ENCODE peak calls at places on chromosome 6, in six cellular contexts. One of them, this sample, is unnamed.

GRCh38 chr6:145051661-145052060 is 683.7 kb downstream of the EPM2A start:
- DNase-seq in NAMALWA: peak; percentile 40
- DNase-seq in GM13976: no peak
- DNase-seq in HFF-Myc: no peak
- DNase-seq in HTR-8/SVneo: no peak
- DNase-seq in CD14-positive monocyte: no peak
- DNase-seq in this sample: no peak

GRCh38 chr6:104928141-104928540 is 28.8 kb upstream of the LIN28B start:
- DNase-seq in NAMALWA: no peak
- DNase-seq in GM13976: no peak
- DNase-seq in HFF-Myc: no peak
- DNase-seq in HTR-8/SVneo: no peak
- DNase-seq in CD14-positive monocyte: no peak
- DNase-seq in this sample: no peak

GRCh38 chr6:144248003-144248402 is 37.1 kb upstream of the UTRN start:
- DNase-seq in NAMALWA: no peak
- DNase-seq in GM13976: no peak
- DNase-seq in HFF-Myc: no peak
- DNase-seq in HTR-8/SVneo: no peak
- DNase-seq in CD14-positive monocyte: no peak
- DNase-seq in this sample: no peak

GRCh38 chr6:134230940-134231339 is 87.0 kb downstream of the SGK1 start:
- DNase-seq in NAMALWA: no peak
- DNase-seq in GM13976: no peak
- DNase-seq in HFF-Myc: no peak
- DNase-seq in HTR-8/SVneo: no peak
- DNase-seq in CD14-positive monocyte: no peak
- DNase-seq in this sample: no peak

GRCh38 chr6:77034161-77034560 is 429.1 kb downstream of the HTR1B start:
- DNase-seq in NAMALWA: no peak
- DNase-seq in GM13976: no peak
- DNase-seq in HFF-Myc: no peak
- DNase-seq in HTR-8/SVneo: peak; percentile 62
- DNase-seq in CD14-positive monocyte: no peak
- DNase-seq in this sample: peak; percentile 90

GRCh38 chr6:170367241-170367640 is 60.7 kb downstream of the FAM120B start:
- DNase-seq in NAMALWA: no peak
- DNase-seq in GM13976: no peak
- DNase-seq in HFF-Myc: no peak
- DNase-seq in HTR-8/SVneo: no peak
- DNase-seq in CD14-positive monocyte: no peak
- DNase-seq in this sample: no peak

GRCh38 chr6:18720075-18720474 is 332.9 kb downstream of the RNF144B start:
- DNase-seq in NAMALWA: no peak
- DNase-seq in GM13976: no peak
- DNase-seq in HFF-Myc: no peak
- DNase-seq in HTR-8/SVneo: no peak
- DNase-seq in CD14-positive monocyte: no peak
- DNase-seq in this sample: no peak

GRCh38 chr6:151154418-151154817 is 85.3 kb upstream of the AKAP12 start:
- DNase-seq in NAMALWA: no peak
- DNase-seq in GM13976: no peak
- DNase-seq in HFF-Myc: no peak
- DNase-seq in HTR-8/SVneo: no peak
- DNase-seq in CD14-positive monocyte: no peak
- DNase-seq in this sample: no peak

GRCh38 chr6:148509152-148509571 is 166.5 kb downstream of the SASH1 start:
- DNase-seq in NAMALWA: no peak
- DNase-seq in GM13976: no peak
- DNase-seq in HFF-Myc: no peak
- DNase-seq in HTR-8/SVneo: no peak
- DNase-seq in CD14-positive monocyte: no peak
- DNase-seq in this sample: peak; percentile 78

GRCh38 chr6:134352786-134353480 is 35.0 kb upstream of the SGK1 start:
- DNase-seq in NAMALWA: no peak
- DNase-seq in GM13976: no peak
- DNase-seq in HFF-Myc: no peak
- DNase-seq in HTR-8/SVneo: peak; percentile 37
- DNase-seq in CD14-positive monocyte: no peak
- DNase-seq in this sample: peak; percentile 46

GRCh38 chr6:147751232-147751631 is 242.7 kb downstream of the SAMD5 start:
- DNase-seq in NAMALWA: no peak
- DNase-seq in GM13976: no peak
- DNase-seq in HFF-Myc: no peak
- DNase-seq in HTR-8/SVneo: no peak
- DNase-seq in CD14-positive monocyte: no peak
- DNase-seq in this sample: no peak

GRCh38 chr6:28988536-28989415 is 16.3 kb downstream of the ZNF311 start:
- DNase-seq in NAMALWA: no peak
- DNase-seq in GM13976: peak; percentile 68
- DNase-seq in HFF-Myc: no peak
- DNase-seq in HTR-8/SVneo: peak; percentile 53
- DNase-seq in CD14-positive monocyte: peak; percentile 71
- DNase-seq in this sample: no peak

GRCh38 chr6:1479095-1479494 is 89.7 kb downstream of the FOXF2 start:
- DNase-seq in NAMALWA: no peak
- DNase-seq in GM13976: no peak
- DNase-seq in HFF-Myc: peak; percentile 70
- DNase-seq in HTR-8/SVneo: no peak
- DNase-seq in CD14-positive monocyte: no peak
- DNase-seq in this sample: no peak

GRCh38 chr6:159788276-159788675 is 1.1 kb downstream of the TCP1 start:
- DNase-seq in NAMALWA: no peak
- DNase-seq in GM13976: no peak
- DNase-seq in HFF-Myc: no peak
- DNase-seq in HTR-8/SVneo: no peak
- DNase-seq in CD14-positive monocyte: no peak
- DNase-seq in this sample: no peak

GRCh38 chr6:80366721-80367120 is 260.2 kb downstream of the BCKDHB start:
- DNase-seq in NAMALWA: no peak
- DNase-seq in GM13976: no peak
- DNase-seq in HFF-Myc: peak; percentile 19
- DNase-seq in HTR-8/SVneo: no peak
- DNase-seq in CD14-positive monocyte: no peak
- DNase-seq in this sample: peak; percentile 65

GRCh38 chr6:110221738-110222137 is 41.5 kb downstream of the CDC40 start:
- DNase-seq in NAMALWA: no peak
- DNase-seq in GM13976: no peak
- DNase-seq in HFF-Myc: no peak
- DNase-seq in HTR-8/SVneo: no peak
- DNase-seq in CD14-positive monocyte: no peak
- DNase-seq in this sample: no peak

GRCh38 chr6:112881027-112881426 is 533.9 kb downstream of the RFPL4B start:
- DNase-seq in NAMALWA: no peak
- DNase-seq in GM13976: no peak
- DNase-seq in HFF-Myc: no peak
- DNase-seq in HTR-8/SVneo: no peak
- DNase-seq in CD14-positive monocyte: no peak
- DNase-seq in this sample: peak; percentile 71

GRCh38 chr6:139515511-139515910 is 141.1 kb upstream of the CITED2 start:
- DNase-seq in NAMALWA: no peak
- DNase-seq in GM13976: peak; percentile 41
- DNase-seq in HFF-Myc: no peak
- DNase-seq in HTR-8/SVneo: peak; percentile 10
- DNase-seq in CD14-positive monocyte: no peak
- DNase-seq in this sample: no peak

GRCh38 chr6:136250686-136251008 is 536 bp upstream of the MTFR2 start:
- DNase-seq in NAMALWA: no peak
- DNase-seq in GM13976: no peak
- DNase-seq in HFF-Myc: no peak
- DNase-seq in HTR-8/SVneo: no peak
- DNase-seq in CD14-positive monocyte: no peak
- DNase-seq in this sample: no peak

GRCh38 chr6:33962186-33962585 is 158.4 kb upstream of the MLN start:
- DNase-seq in NAMALWA: no peak
- DNase-seq in GM13976: no peak
- DNase-seq in HFF-Myc: no peak
- DNase-seq in HTR-8/SVneo: no peak
- DNase-seq in CD14-positive monocyte: no peak
- DNase-seq in this sample: no peak

GRCh38 chr6:52326540-52327364 is 35.2 kb upstream of the PAQR8 start:
- DNase-seq in NAMALWA: no peak
- DNase-seq in GM13976: no peak
- DNase-seq in HFF-Myc: no peak
- DNase-seq in HTR-8/SVneo: no peak
- DNase-seq in CD14-positive monocyte: no peak
- DNase-seq in this sample: no peak

GRCh38 chr6:10426781-10427279 is 12.0 kb upstream of the TFAP2A start:
- DNase-seq in NAMALWA: no peak
- DNase-seq in GM13976: no peak
- DNase-seq in HFF-Myc: no peak
- DNase-seq in HTR-8/SVneo: no peak
- DNase-seq in CD14-positive monocyte: no peak
- DNase-seq in this sample: no peak

GRCh38 chr6:42417641-42418112 is 34.0 kb downstream of the TRERF1 start:
- DNase-seq in NAMALWA: no peak
- DNase-seq in GM13976: no peak
- DNase-seq in HFF-Myc: no peak
- DNase-seq in HTR-8/SVneo: no peak
- DNase-seq in CD14-positive monocyte: no peak
- DNase-seq in this sample: no peak

GRCh38 chr6:111307275-111307858 is 175.7 kb downstream of the REV3L start:
- DNase-seq in NAMALWA: no peak
- DNase-seq in GM13976: no peak
- DNase-seq in HFF-Myc: no peak
- DNase-seq in HTR-8/SVneo: no peak
- DNase-seq in CD14-positive monocyte: no peak
- DNase-seq in this sample: no peak

GRCh38 chr6:72522735-72523141 is 99.1 kb upstream of the KCNQ5 start:
- DNase-seq in NAMALWA: peak; percentile 56
- DNase-seq in GM13976: peak; percentile 12
- DNase-seq in HFF-Myc: peak; percentile 6
- DNase-seq in HTR-8/SVneo: peak; percentile 3
- DNase-seq in CD14-positive monocyte: no peak
- DNase-seq in this sample: no peak

GRCh38 chr6:56370127-56370540 is 122.8 kb upstream of the COL21A1 start:
- DNase-seq in NAMALWA: no peak
- DNase-seq in GM13976: no peak
- DNase-seq in HFF-Myc: peak; percentile 79
- DNase-seq in HTR-8/SVneo: no peak
- DNase-seq in CD14-positive monocyte: no peak
- DNase-seq in this sample: no peak

This sample was measured in retinal pigment epithelial cell.